ENCODE peak calls at places on chromosomes 3 and 15, in eight cellular contexts. E is RPMI7951; G is lower leg skin; S is effector CD4-positive, alpha-beta T cell; J is ELR; L is activated T-cell treated with anti-CD3 and anti-CD28 coated beads, Interleukin-2, amount 50 U/mL, for 72 hours; B is iris pigment epithelial cell; T is substantia nigra. Q is an unnamed sample.

GRCh38 chr15:74234598-74234875 is 1.6 kb upstream of the CCDC33 start:
- DNase-seq in E (no peak), G (no peak), S (no peak), J (no peak), L (no peak), B (no peak), T (no peak), Q (no peak)

GRCh38 chr15:84817461-84818081 is 415 bp downstream of the ALPK3 start:
- DNase-seq in E (no peak), G (peak), S (no peak), J (no peak), L (no peak), B (no peak), T (no peak), Q (no peak)

GRCh38 chr3:171565671-171566070 is 105.5 kb upstream of the TNIK start:
- DNase-seq in E (no peak), G (no peak), S (no peak), J (no peak), L (no peak), B (peak), T (no peak), Q (no peak)

GRCh38 chr3:72213296-72214064 is 428.5 kb upstream of the PROK2 start:
- DNase-seq in E (no peak), G (no peak), S (no peak), J (no peak), L (no peak), B (no peak), T (no peak), Q (no peak)

GRCh38 chr3:197891-198491 is 1.4 kb downstream of the CHL1 start:
- DNase-seq in E (no peak), G (no peak), S (no peak), J (no peak), L (no peak), B (no peak), T (peak), Q (peak)

GRCh38 chr15:42232606-42233005 is 24.5 kb upstream of the VPS39 start:
- DNase-seq in E (no peak), G (no peak), S (no peak), J (no peak), L (no peak), B (no peak), T (no peak), Q (no peak)

GRCh38 chr3:117692416-117692995 is 982.9 kb downstream of the TUSC7 start:
- DNase-seq in E (no peak), G (no peak), S (no peak), J (peak), L (no peak), B (peak), T (no peak), Q (no peak)

GRCh38 chr3:31567036-31567435 is 34.3 kb downstream of the STT3B start:
- DNase-seq in E (no peak), G (no peak), S (no peak), J (peak), L (no peak), B (peak), T (no peak), Q (peak)

GRCh38 chr3:10198761-10199688 is 34.3 kb downstream of the IRAK2 start:
- DNase-seq in E (peak), G (no peak), S (peak), J (peak), L (peak), B (peak), T (no peak), Q (peak)

Q was measured in GM20000.